ENCODE peak calls at places on chromosomes 4 and X, in ten cellular contexts. H is HS-5; I is brain microvascular endothelial cell; F is Calu3; Y is left lobe of liver; L is MV-4-11; P is stimulated activated CD8-positive, alpha-beta memory T cell treated with anti-CD3 and anti-CD28 coated beads, Interleukin-15, amount 100 ng/mL, for 1 hour; W is erythroblast; K is activated CD4-positive, alpha-beta T cell treated with anti-CD3 and anti-CD28 coated beads for 24 hours; D is A549. A is an unnamed sample.

GRCh38 chr4:76306882-76307669 is 543 bp downstream of the STBD1 start:
- DNase-seq in H (peak), I (peak), F (peak), Y (peak), L (no peak), P (no peak), W (peak), K (peak), D (peak), A (no peak)

GRCh38 chrX:44071847-44072545 is 98.8 kb upstream of the NDP start:
- DNase-seq in H (peak), I (peak), F (no peak), Y (no peak), L (no peak), P (no peak), W (no peak), K (no peak), D (peak), A (no peak)

GRCh38 chr4:67087897-67088296 is 457.4 kb downstream of the CENPC start:
- DNase-seq in H (peak), I (peak), F (peak), Y (peak), L (peak), P (peak), W (peak), K (peak), D (no peak), A (no peak)

GRCh38 chr4:85823295-85823694 is 348.3 kb downstream of the ARHGAP24 start:
- DNase-seq in H (no peak), I (no peak), F (no peak), Y (no peak), L (no peak), P (no peak), W (peak), K (no peak), D (no peak), A (no peak)

GRCh38 chr4:148515248-148515647 is 73.0 kb upstream of the NR3C2 start:
- DNase-seq in H (peak), I (peak), F (no peak), Y (no peak), L (no peak), P (no peak), W (no peak), K (no peak), D (no peak), A (peak)

GRCh38 chrX:38028300-38028699 is 21.9 kb downstream of the SYTL5 start:
- DNase-seq in H (no peak), I (no peak), F (no peak), Y (no peak), L (no peak), P (no peak), W (no peak), K (no peak), D (no peak), A (no peak)

GRCh38 chrX:40468033-40468979 is 112.5 kb upstream of the ATP6AP2 start:
- DNase-seq in H (no peak), I (peak), F (peak), Y (peak), L (peak), P (no peak), W (peak), K (no peak), D (peak), A (no peak)

GRCh38 chr4:106186201-106186600 is 129.8 kb downstream of the TBCK start:
- DNase-seq in H (no peak), I (no peak), F (no peak), Y (no peak), L (no peak), P (no peak), W (no peak), K (no peak), D (no peak), A (no peak)

GRCh38 chr4:133668061-133668851 is 519.2 kb downstream of the PCDH10 start:
- DNase-seq in H (no peak), I (no peak), F (no peak), Y (no peak), L (no peak), P (no peak), W (no peak), K (no peak), D (no peak), A (no peak)

GRCh38 chr4:151228196-151229119 is 48.5 kb upstream of the PRSS48 start:
- DNase-seq in H (peak), I (peak), F (no peak), Y (no peak), L (no peak), P (no peak), W (no peak), K (no peak), D (no peak), A (peak)

GRCh38 chrX:154310991-154311541 is 15.5 kb downstream of the TKTL1 start:
- DNase-seq in H (no peak), I (no peak), F (no peak), Y (no peak), L (peak), P (no peak), W (no peak), K (no peak), D (no peak), A (no peak)

GRCh38 chr4:1500231-1500965 is 94.2 kb upstream of the NKX1-1 start:
- DNase-seq in H (no peak), I (no peak), F (no peak), Y (no peak), L (no peak), P (no peak), W (no peak), K (no peak), D (no peak), A (no peak)

GRCh38 chr4:108385076-108385475 is 216.3 kb upstream of the LEF1 start:
- DNase-seq in H (no peak), I (no peak), F (no peak), Y (no peak), L (no peak), P (no peak), W (no peak), K (no peak), D (no peak), A (no peak)

GRCh38 chr4:13535708-13536361 is 8.5 kb downstream of the NKX3-2 start:
- DNase-seq in H (no peak), I (no peak), F (no peak), Y (no peak), L (no peak), P (no peak), W (no peak), K (no peak), D (no peak), A (no peak)

GRCh38 chr4:37130465-37130864 is 114.1 kb upstream of the NWD2 start:
- DNase-seq in H (no peak), I (no peak), F (no peak), Y (no peak), L (no peak), P (no peak), W (no peak), K (no peak), D (no peak), A (no peak)

GRCh38 chr4:3219761-3220481 is 29.0 kb upstream of the MSANTD1 start:
- DNase-seq in H (no peak), I (no peak), F (no peak), Y (no peak), L (no peak), P (no peak), W (no peak), K (no peak), D (no peak), A (no peak)

GRCh38 chrX:23118890-23119527 is 119.2 kb downstream of the DDX53 start:
- DNase-seq in H (no peak), I (no peak), F (peak), Y (no peak), L (no peak), P (no peak), W (no peak), K (no peak), D (no peak), A (no peak)

GRCh38 chr4:74307163-74307562 is 1.1 kb upstream of the EPGN start:
- DNase-seq in H (no peak), I (no peak), F (no peak), Y (no peak), L (no peak), P (no peak), W (no peak), K (no peak), D (no peak), A (no peak)

GRCh38 chr4:38664704-38665401 is 854 bp downstream of the KLF3 start:
- DNase-seq in H (no peak), I (no peak), F (peak), Y (peak), L (peak), P (no peak), W (peak), K (peak), D (no peak), A (no peak)

GRCh38 chr4:25057299-25057698 is 26.6 kb upstream of the LGI2 start:
- DNase-seq in H (no peak), I (no peak), F (no peak), Y (no peak), L (no peak), P (no peak), W (no peak), K (no peak), D (no peak), A (no peak)

GRCh38 chrX:150693782-150694574 is 782 bp downstream of the MTMR1 start:
- DNase-seq in H (peak), I (peak), F (peak), Y (peak), L (peak), P (peak), W (peak), K (peak), D (peak), A (no peak)

GRCh38 chrX:12526296-12526695 is 264.9 kb upstream of the PRPS2 start:
- DNase-seq in H (no peak), I (no peak), F (no peak), Y (no peak), L (no peak), P (no peak), W (no peak), K (no peak), D (no peak), A (no peak)

GRCh38 chrX:152245231-152245630 is 106.9 kb upstream of the MAGEA10 start:
- DNase-seq in H (no peak), I (peak), F (no peak), Y (no peak), L (no peak), P (no peak), W (no peak), K (no peak), D (no peak), A (no peak)

GRCh38 chrX:47749185-47749967 is 87.3 kb upstream of the ZNF81 start:
- DNase-seq in H (no peak), I (peak), F (no peak), Y (no peak), L (peak), P (no peak), W (no peak), K (no peak), D (no peak), A (no peak)

GRCh38 chr4:6688879-6689505 is 4.7 kb upstream of the S100P start:
- DNase-seq in H (peak), I (peak), F (peak), Y (peak), L (peak), P (peak), W (peak), K (peak), D (peak), A (no peak)

GRCh38 chr4:139202984-139203383 is 26.0 kb upstream of the ELF2 start:
- DNase-seq in H (no peak), I (no peak), F (no peak), Y (no peak), L (no peak), P (no peak), W (no peak), K (no peak), D (no peak), A (no peak)

GRCh38 chr4:107951551-107951950 is 20.2 kb downstream of the CYP2U1 start:
- DNase-seq in H (peak), I (peak), F (no peak), Y (no peak), L (no peak), P (no peak), W (no peak), K (no peak), D (no peak), A (no peak)

GRCh38 chr4:127641524-127641923 is 8.8 kb downstream of the INTU start:
- DNase-seq in H (no peak), I (no peak), F (no peak), Y (no peak), L (no peak), P (no peak), W (no peak), K (no peak), D (no peak), A (no peak)

GRCh38 chrX:52262195-52262546 is 77.5 kb downstream of the MAGED4 start:
- DNase-seq in H (no peak), I (no peak), F (no peak), Y (no peak), L (no peak), P (peak), W (no peak), K (no peak), D (no peak), A (no peak)

GRCh38 chr4:142480244-142480643 is 365.9 kb downstream of the INPP4B start:
- DNase-seq in H (no peak), I (peak), F (peak), Y (no peak), L (no peak), P (no peak), W (no peak), K (no peak), D (no peak), A (no peak)

GRCh38 chrX:13048265-13048664 is 3.8 kb upstream of the FAM9C start:
- DNase-seq in H (no peak), I (peak), F (no peak), Y (no peak), L (no peak), P (no peak), W (no peak), K (no peak), D (no peak), A (no peak)

GRCh38 chrX:74232859-74233258 is 71.1 kb upstream of the ZCCHC13 start:
- DNase-seq in H (no peak), I (peak), F (peak), Y (no peak), L (no peak), P (no peak), W (peak), K (no peak), D (no peak), A (no peak)

GRCh38 chrX:102930990-102931756 is 5.9 kb upstream of the RAB40AL start:
- DNase-seq in H (peak), I (no peak), F (no peak), Y (no peak), L (no peak), P (no peak), W (no peak), K (no peak), D (no peak), A (no peak)

GRCh38 chrX:39140581-39140980 is 339.3 kb downstream of the MID1IP1 start:
- DNase-seq in H (no peak), I (no peak), F (no peak), Y (no peak), L (no peak), P (no peak), W (no peak), K (no peak), D (no peak), A (no peak)

GRCh38 chr4:88162636-88163035 is 4.2 kb upstream of the ABCG2 start:
- DNase-seq in H (no peak), I (no peak), F (no peak), Y (no peak), L (no peak), P (no peak), W (no peak), K (no peak), D (no peak), A (no peak)

GRCh38 chr4:36551697-36552214 is 270.3 kb downstream of the DTHD1 start:
- DNase-seq in H (no peak), I (no peak), F (no peak), Y (no peak), L (no peak), P (no peak), W (no peak), K (no peak), D (no peak), A (no peak)

GRCh38 chr4:65046496-65047101 is 623.7 kb downstream of the EPHA5 start:
- DNase-seq in H (peak), I (no peak), F (no peak), Y (no peak), L (no peak), P (no peak), W (no peak), K (no peak), D (no peak), A (no peak)

GRCh38 chr4:110211007-110211769 is 12.8 kb upstream of the ELOVL6 start:
- DNase-seq in H (no peak), I (no peak), F (no peak), Y (no peak), L (peak), P (no peak), W (peak), K (no peak), D (peak), A (no peak)